ENCODE peak calls at places on chromosomes 11 and 22, in six cellular contexts. I is adrenal gland, Y is neural progenitor cell, O is heart right ventricle, K is lung, E is fibroblast of lung. C is an unnamed sample.

GRCh38 chr22:36323855-36324331 is 63.9 kb downstream of the MYH9 start:
- DNase-seq in I (no peak), Y (no peak), O (peak; percentile 74), K (no peak), E (peak; percentile 66), C (peak; percentile 77)

GRCh38 chr11:117900144-117900651 is 23.7 kb upstream of the FXYD6 start:
- DNase-seq in I (no peak), Y (no peak), O (no peak), K (no peak), E (no peak), C (no peak)

GRCh38 chr11:86089659-86090058 is 20.8 kb upstream of the PICALM start:
- DNase-seq in I (no peak), Y (no peak), O (no peak), K (no peak), E (peak; percentile 9), C (no peak)

GRCh38 chr11:19027829-19028595 is 32.5 kb downstream of the MRGPRX2 start:
- DNase-seq in I (peak; percentile 36), Y (no peak), O (no peak), K (no peak), E (peak; percentile 20), C (no peak)

GRCh38 chr22:19940536-19941364 is 822 bp upstream of the COMT start:
- DNase-seq in I (no peak), Y (no peak), O (no peak), K (no peak), E (no peak), C (no peak)

GRCh38 chr11:69912911-69913451 is 93.8 kb upstream of the FGF3 start:
- DNase-seq in I (peak; percentile 20), Y (peak; percentile 50), O (no peak), K (no peak), E (peak; percentile 20), C (no peak)

GRCh38 chr11:31798057-31799035 is 12.8 kb downstream of the PAX6 start:
- DNase-seq in I (no peak), Y (peak; percentile 94), O (no peak), K (no peak), E (no peak), C (no peak)

GRCh38 chr11:77085652-77086051 is 17.0 kb upstream of the OMP start:
- DNase-seq in I (peak; percentile 18), Y (no peak), O (no peak), K (no peak), E (no peak), C (no peak)

GRCh38 chr11:66002648-66003225 is 434 bp downstream of the BANF1 start:
- DNase-seq in I (peak; percentile 81), Y (no peak), O (no peak), K (peak; percentile 60), E (peak; percentile 51), C (peak; percentile 50)

GRCh38 chr11:69912161-69912910 is 93.1 kb upstream of the FGF3 start:
- DNase-seq in I (no peak), Y (no peak), O (no peak), K (no peak), E (no peak), C (peak; percentile 14)

GRCh38 chr11:76166314-76166713 is 40.0 kb downstream of the WNT11 start:
- DNase-seq in I (no peak), Y (no peak), O (no peak), K (no peak), E (no peak), C (no peak)

GRCh38 chr11:15342163-15342562 is 227.4 kb downstream of the INSC start:
- DNase-seq in I (no peak), Y (no peak), O (no peak), K (no peak), E (no peak), C (no peak)

GRCh38 chr22:39724390-39724789 is 153.8 kb downstream of the CACNA1I start:
- DNase-seq in I (no peak), Y (no peak), O (no peak), K (no peak), E (no peak), C (no peak)

GRCh38 chr22:19884161-19884953 is 29.7 kb upstream of the GNB1L start:
- DNase-seq in I (no peak), Y (no peak), O (no peak), K (no peak), E (no peak), C (peak; percentile 10)

GRCh38 chr11:16028406-16028805 is 327.9 kb downstream of the SOX6 start:
- DNase-seq in I (no peak), Y (no peak), O (no peak), K (no peak), E (peak; percentile 34), C (no peak)

GRCh38 chr11:3160252-3161031 is 4.7 kb downstream of the OSBPL5 start:
- DNase-seq in I (peak; percentile 94), Y (peak; percentile 99), O (peak; percentile 87), K (peak; percentile 84), E (peak; percentile 96), C (peak; percentile 90)

GRCh38 chr11:118415739-118416068 is 14.3 kb downstream of the ATP5MG start:
- DNase-seq in I (peak; percentile 88), Y (peak; percentile 29), O (no peak), K (no peak), E (peak; percentile 94), C (no peak)

GRCh38 chr11:71395774-71396173 is 52.4 kb downstream of the DHCR7 start:
- DNase-seq in I (no peak), Y (no peak), O (no peak), K (no peak), E (no peak), C (no peak)

GRCh38 chr11:71396548-71397123 is 51.6 kb downstream of the DHCR7 start:
- DNase-seq in I (no peak), Y (no peak), O (no peak), K (no peak), E (no peak), C (no peak)

GRCh38 chr11:71397328-71397860 is 50.8 kb downstream of the DHCR7 start:
- DNase-seq in I (no peak), Y (no peak), O (no peak), K (no peak), E (no peak), C (no peak)

GRCh38 chr11:71400216-71400615 is 48.0 kb downstream of the DHCR7 start:
- DNase-seq in I (no peak), Y (no peak), O (no peak), K (no peak), E (no peak), C (no peak)

GRCh38 chr11:71397961-71398360 is 50.2 kb downstream of the DHCR7 start:
- DNase-seq in I (no peak), Y (no peak), O (no peak), K (no peak), E (no peak), C (no peak)
- H3K4me1 ChIP-seq in I (no peaks in the 10 kb centered on the region), Y (peaks cover 4% of the 10 kb centered on the region), O (no peaks in the 10 kb centered on the region), K (no peaks in the 10 kb centered on the region), E (no peaks in the 10 kb centered on the region), C (no peaks in the 10 kb centered on the region)

GRCh38 chr11:95335989-95336388 is 105.0 kb upstream of the SESN3 start:
- DNase-seq in I (no peak), Y (no peak), O (no peak), K (no peak), E (no peak), C (no peak)

GRCh38 chr11:95337175-95337957 is 106.4 kb upstream of the SESN3 start:
- DNase-seq in I (peak; percentile 33), Y (peak; percentile 90), O (peak; percentile 68), K (peak; percentile 36), E (peak; percentile 68), C (peak; percentile 77)

GRCh38 chr11:95338430-95338991 is 107.5 kb upstream of the SESN3 start:
- DNase-seq in I (peak; percentile 79), Y (no peak), O (peak; percentile 55), K (peak; percentile 72), E (peak; percentile 91), C (peak; percentile 28)

GRCh38 chr11:95339554-95339953 is 108.6 kb upstream of the SESN3 start:
- DNase-seq in I (no peak), Y (no peak), O (no peak), K (no peak), E (no peak), C (no peak)

GRCh38 chr11:95337972-95338429 is 107.0 kb upstream of the SESN3 start:
- DNase-seq in I (no peak), Y (peak; percentile 43), O (no peak), K (no peak), E (no peak), C (no peak)
- H3K27ac ChIP-seq in I (peak overlapping the region; percentile 57), Y (peak overlapping the region; percentile 95), O (peak overlapping the region; percentile 64), K (peak overlapping the region; percentile 62), E (no peak overlapping the region), C (peak overlapping the region; percentile 90)

GRCh38 chr22:30984317-30984716 is 15.3 kb downstream of the TUG1 start:
- DNase-seq in I (no peak), Y (no peak), O (no peak), K (no peak), E (no peak), C (no peak)

GRCh38 chr22:30979932-30980331 is 10.9 kb downstream of the TUG1 start:
- DNase-seq in I (no peak), Y (no peak), O (no peak), K (no peak), E (no peak), C (no peak)

GRCh38 chr22:30982501-30982900 is 13.4 kb downstream of the TUG1 start:
- DNase-seq in I (no peak), Y (no peak), O (no peak), K (no peak), E (no peak), C (no peak)

DNA sequence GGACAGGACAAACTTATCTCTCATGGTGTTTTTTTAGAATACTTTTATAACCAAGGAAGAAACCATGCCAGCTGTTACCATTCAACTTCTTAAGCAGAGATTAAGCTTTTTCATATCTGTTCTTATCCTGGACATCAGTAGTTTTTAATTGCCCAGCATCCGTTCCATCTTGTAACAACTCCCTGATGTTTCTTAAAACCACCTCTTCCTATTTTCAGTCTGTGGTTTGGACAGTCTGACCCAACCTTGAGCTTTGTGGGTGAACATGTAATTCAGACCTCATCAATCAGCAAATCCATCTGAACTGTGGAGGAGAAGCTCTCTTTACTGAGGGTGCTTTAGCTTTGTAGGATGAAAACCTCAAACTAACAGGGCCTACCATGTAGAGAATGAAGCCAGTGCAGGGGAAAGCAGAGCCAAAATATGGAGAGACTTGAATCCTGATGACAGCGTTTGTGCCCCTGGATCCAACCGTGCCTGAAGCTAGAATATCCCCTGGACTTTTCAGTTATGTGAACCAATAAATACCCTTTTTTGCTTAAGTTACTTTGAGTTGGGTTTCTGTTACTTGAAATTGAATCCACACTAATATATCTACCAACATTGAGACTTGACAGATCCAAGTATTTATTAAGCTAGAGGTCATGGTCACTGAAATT is 9.4 kb downstream of the TUG1 start:
- DNase-seq in I (no peak), Y (no peak), O (no peak), K (no peak), E (no peak), C (no peak)
- H3K9me3 ChIP-seq in I (no peaks in the 10 kb centered on the region), Y (peaks cover 40% of the 10 kb centered on the region), O (no peaks in the 10 kb centered on the region), K (peaks cover 10% of the 10 kb centered on the region), E (no peaks in the 10 kb centered on the region), C (peaks cover 100% of the 10 kb centered on the region)

GRCh38 chr22:50218996-50219727 is 18.4 kb downstream of the SELENOO start:
- DNase-seq in I (peak; percentile 92), Y (no peak), O (peak; percentile 90), K (peak; percentile 88), E (peak; percentile 89), C (peak; percentile 89)

GRCh38 chr22:50219800-50220602 is 19.2 kb downstream of the SELENOO start:
- DNase-seq in I (no peak), Y (no peak), O (no peak), K (no peak), E (no peak), C (no peak)

GRCh38 chr22:50222508-50222907 is 21.7 kb downstream of the SELENOO start:
- DNase-seq in I (no peak), Y (no peak), O (no peak), K (no peak), E (no peak), C (no peak)

GRCh38 chr22:50221410-50222300 is 20.8 kb downstream of the SELENOO start:
- DNase-seq in I (no peak), Y (no peak), O (no peak), K (no peak), E (no peak), C (no peak)

GRCh38 chr22:50220603-50221409 is 20.0 kb downstream of the SELENOO start:
- DNase-seq in I (no peak), Y (no peak), O (no peak), K (no peak), E (no peak), C (no peak)
- H3K4me1 ChIP-seq in I (no peaks in the 10 kb centered on the region), Y (no peaks in the 10 kb centered on the region), O (no peaks in the 10 kb centered on the region), K (no peaks in the 10 kb centered on the region), E (no peaks in the 10 kb centered on the region), C (peaks cover 22% of the 10 kb centered on the region)